ENCODE peak calls at places on chromosome 3, in nine cellular contexts. I is CD8-positive, alpha-beta T cell; W is astrocyte; B is mesendoderm; A is fibroblast of lung; Y is psoas muscle; H is HepG2; Z is naive thymus-derived CD4-positive, alpha-beta T cell; K is colonic mucosa. V is an unnamed sample. For H3K4me1 and H3K27me3, the result is how much of the 10 kb centered on the place peaks cover.

GRCh38 chr3:141015486-141015885 is 35.7 kb upstream of the SPSB4 start:
- DNase-seq in Y (no peak), B (no peak), H (no peak), W (peak), A (peak), Z (no peak), K (no peak), I (no peak), V (no peak)

GRCh38 chr3:97882975-97883598 is 61.3 kb downstream of the CRYBG3 start:
- DNase-seq in H (no peak), I (no peak), W (peak), K (no peak), B (no peak), Z (peak), A (peak), Y (no peak), V (peak)

GRCh38 chr3:185149591-185149990 is 3.3 kb downstream of the C3orf70 start:
- DNase-seq in B (no peak), I (no peak), A (no peak), H (no peak), K (no peak), Z (no peak), W (no peak), Y (no peak), V (no peak)

GRCh38 chr3:14514323-14514720 is 25.8 kb downstream of the GRIP2 start:
- DNase-seq in H (no peak), Y (no peak), W (no peak), A (no peak), Z (no peak), I (no peak), K (no peak), B (no peak), V (peak)

GRCh38 chr3:17033516-17034168 is 148.9 kb downstream of the PLCL2 start:
- DNase-seq in Z (no peak), A (peak), I (no peak), W (peak), H (no peak), Y (no peak), K (no peak), B (no peak), V (no peak)

GRCh38 chr3:166478356-166478755 is 641.1 kb upstream of the BCHE start:
- DNase-seq in K (no peak), W (no peak), Y (no peak), H (no peak), I (no peak), A (no peak), B (no peak), Z (no peak), V (peak)

GRCh38 chr3:18791752-18792151 is 356.6 kb upstream of the KCNH8 start:
- DNase-seq in H (no peak), W (no peak), A (no peak), K (no peak), B (no peak), Y (no peak), I (no peak), Z (no peak), V (no peak)

GRCh38 chr3:86800116-86800515 is 190.8 kb downstream of the VGLL3 start:
- DNase-seq in Z (no peak), K (no peak), W (no peak), A (no peak), I (no peak), Y (no peak), B (no peak), H (no peak), V (no peak)

GRCh38 chr3:14541646-14542045 is 1.5 kb upstream of the GRIP2 start:
- DNase-seq in K (no peak), I (no peak), A (no peak), H (no peak), Y (no peak), Z (no peak), B (no peak), W (no peak), V (no peak)

GRCh38 chr3:13718437-13718836 is 161.4 kb downstream of the WNT7A start:
- DNase-seq in A (no peak), W (no peak), Z (no peak), H (peak), I (no peak), K (peak), Y (no peak), B (no peak), V (no peak)

GRCh38 chr3:42712716-42713372 is 10.2 kb upstream of the HHATL start:
- DNase-seq in Z (no peak), B (no peak), K (no peak), I (peak), Y (no peak), W (no peak), H (no peak), A (no peak), V (no peak)

GRCh38 chr3:100957407-100958100 is 35.7 kb downstream of the ABI3BP start:
- DNase-seq in Z (no peak), Y (no peak), B (no peak), A (peak), W (peak), I (no peak), K (no peak), H (no peak), V (peak)

GRCh38 chr3:47850062-47850802 is 47.3 kb downstream of the DHX30 start:
- DNase-seq in A (no peak), K (no peak), Z (no peak), W (no peak), H (peak), Y (no peak), B (peak), I (no peak), V (no peak)

GRCh38 chr3:107240183-107241091 is 136.8 kb upstream of the CCDC54 start:
- DNase-seq in I (peak), H (peak), B (peak), Z (peak), Y (peak), K (peak), A (peak), W (peak), V (peak)

GRCh38 chr3:32303051-32303786 is 64.7 kb downstream of the CMTM8 start:
- DNase-seq in Y (no peak), I (no peak), Z (peak), K (no peak), A (no peak), B (no peak), H (no peak), W (no peak), V (no peak)

GRCh38 chr3:152474585-152474984 is 205.9 kb downstream of the MBNL1 start:
- DNase-seq in A (peak), W (peak), Z (no peak), I (no peak), K (no peak), H (peak), Y (no peak), B (peak), V (peak)

GRCh38 chr3:10019326-10019725 is 6.9 kb upstream of the FANCD2 start:
- DNase-seq in A (no peak), W (no peak), Y (no peak), I (no peak), K (no peak), Z (no peak), H (no peak), B (no peak), V (no peak)

GRCh38 chr3:41041457-41041856 is 157.8 kb upstream of the CTNNB1 start:
- DNase-seq in H (no peak), I (no peak), Z (no peak), K (no peak), B (no peak), W (no peak), A (no peak), Y (no peak), V (no peak)

GRCh38 chr3:18199757-18200156 is 225.4 kb downstream of the SATB1 start:
- DNase-seq in Y (no peak), H (no peak), B (no peak), Z (no peak), I (no peak), W (no peak), A (no peak), K (no peak), V (no peak)

GRCh38 chr3:28575748-28576589 is 227.3 kb upstream of the AZI2 start:
- DNase-seq in A (peak), Z (no peak), I (no peak), W (peak), K (no peak), H (no peak), Y (peak), B (peak), V (no peak)

GRCh38 chr3:24673596-24673995 is 178.9 kb upstream of the THRB start:
- DNase-seq in K (no peak), H (no peak), I (no peak), Y (no peak), Z (no peak), B (no peak), W (no peak), A (no peak), V (no peak)

GRCh38 chr3:129651316-129652202 is 45.1 kb upstream of the PLXND1 start:
- DNase-seq in Y (peak), I (no peak), Z (no peak), W (peak), H (no peak), K (no peak), B (peak), A (peak), V (peak)

GRCh38 chr3:31405515-31405914 is 127.2 kb upstream of the STT3B start:
- DNase-seq in B (peak), K (no peak), A (peak), I (no peak), Z (no peak), H (no peak), Y (no peak), W (peak), V (no peak)

GRCh38 chr3:122969585-122970453 is 57.7 kb downstream of the SEMA5B start:
- DNase-seq in I (no peak), Z (no peak), A (peak), Y (no peak), H (no peak), B (no peak), K (no peak), W (peak), V (peak)

GRCh38 chr3:45110185-45110833 is 35.9 kb downstream of the CDCP1 start:
- DNase-seq in W (no peak), Z (peak), B (no peak), I (peak), H (peak), Y (no peak), A (no peak), K (peak), V (no peak)

GRCh38 chr3:51373658-51374421 is 11.3 kb upstream of the MANF start:
- DNase-seq in W (no peak), Z (no peak), H (no peak), K (no peak), I (no peak), B (no peak), A (no peak), Y (no peak), V (no peak)

GRCh38 chr3:163368168-163368567 is 1710.1 kb downstream of the SI start:
- DNase-seq in K (no peak), I (no peak), A (peak), Z (no peak), Y (no peak), W (no peak), H (no peak), B (no peak), V (peak)

GRCh38 chr3:122942937-122943827 is 84.4 kb downstream of the SEMA5B start:
- DNase-seq in B (peak), A (peak), W (peak), I (no peak), K (peak), Z (no peak), H (peak), Y (peak), V (no peak)

GRCh38 chr3:156826144-156826895 is at the start of gene LEKR1:
- DNase-seq in K (peak), W (peak), B (peak), A (peak), Z (peak), I (peak), Y (peak), H (peak), V (peak)

GRCh38 chr3:196202516-196202970 is 8.7 kb downstream of the ZDHHC19 start:
- DNase-seq in Z (no peak), Y (peak), B (no peak), I (no peak), K (no peak), H (peak), W (peak), A (peak), V (no peak)

GRCh38 chr3:107172411-107172810 is 204.8 kb upstream of the CCDC54 start:
- DNase-seq in Y (no peak), W (no peak), H (no peak), A (no peak), B (no peak), K (no peak), Z (no peak), I (no peak), V (no peak)

GRCh38 chr3:64647825-64648224 is 40.0 kb downstream of the ADAMTS9 start:
- DNase-seq in Z (no peak), H (no peak), I (no peak), W (no peak), B (no peak), A (no peak), Y (no peak), K (no peak), V (no peak)

GRCh38 chr3:56590814-56591213 is 33.8 kb downstream of the CCDC66 start:
- DNase-seq in K (no peak), B (peak), W (peak), Z (no peak), H (no peak), Y (no peak), I (no peak), A (peak), V (peak)

GRCh38 chr3:45881031-45882022 is 5.0 kb upstream of the CCR9 start:
- DNase-seq in A (peak), Z (no peak), H (no peak), Y (no peak), W (peak), I (peak), B (peak), K (no peak), V (peak)

GRCh38 chr3:36219398-36219797 is 160.9 kb upstream of the STAC start:
- DNase-seq in W (peak), H (no peak), K (no peak), A (peak), B (no peak), Y (no peak), Z (no peak), I (no peak), V (peak)

GRCh38 chr3:8345396-8345795 is 156.2 kb upstream of the LMCD1 start:
- DNase-seq in A (no peak), I (no peak), B (peak), W (no peak), Y (no peak), Z (no peak), H (no peak), K (no peak), V (no peak)

GRCh38 chr3:184466413-184466960 is 86.6 kb downstream of the CHRD start:
- DNase-seq in Y (peak), A (peak), W (peak), I (no peak), K (peak), H (no peak), B (peak), Z (no peak), V (no peak)

GRCh38 chr3:181704421-181705066 is 7.2 kb upstream of the SOX2 start:
- DNase-seq in Z (no peak), B (no peak), H (no peak), A (no peak), W (no peak), Y (no peak), K (no peak), I (no peak), V (no peak)

DNA sequence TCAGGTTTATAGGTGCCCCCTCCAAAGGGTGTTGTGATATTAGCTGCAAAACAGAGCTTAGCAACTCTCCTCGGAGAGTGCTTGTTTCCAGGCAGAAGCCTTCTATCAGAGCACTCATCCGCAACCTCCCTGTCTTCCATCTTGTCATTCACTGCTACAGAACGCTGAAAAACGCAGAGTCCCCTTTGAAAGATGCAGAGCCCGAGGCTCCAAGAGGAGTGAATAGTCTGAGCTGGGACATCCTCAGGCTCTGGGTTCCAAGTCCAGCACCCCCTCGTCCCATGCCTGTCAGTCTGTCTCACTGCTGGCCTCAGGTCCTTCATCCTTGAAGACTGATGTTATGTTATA is 84.5 kb downstream of the CPN2 start:
- DNase-seq in A (no peak), I (no peak), K (peak), W (no peak), Y (no peak), Z (no peak), B (no peak), H (no peak), V (no peak)
- H3K4me1 ChIP-seq in A (under half), I (under half), K (under half), W (under half), Y (under half), Z (under half), B (under half), H (half or more), V (under half)

DNA sequence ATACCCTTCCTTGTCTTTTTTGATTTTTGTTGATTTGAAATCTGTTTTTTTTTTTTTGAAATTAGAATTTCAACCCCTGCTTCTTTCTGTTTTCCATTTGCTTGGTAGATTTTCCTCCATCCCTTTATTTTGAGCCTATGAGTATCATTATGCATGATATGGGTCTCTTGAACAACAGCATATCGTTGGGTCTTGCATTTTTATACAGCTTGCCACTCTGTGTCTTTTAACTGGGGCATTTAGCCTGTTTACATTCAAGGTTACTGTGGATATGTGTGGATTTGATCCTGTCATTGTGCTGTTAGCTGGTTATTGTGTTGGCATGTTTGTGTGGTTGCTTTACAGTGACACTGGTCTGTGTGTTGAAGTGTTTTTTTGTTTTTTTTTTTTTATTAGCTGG is 99.7 kb upstream of the P3H2 start:
- DNase-seq in I (no peak), H (no peak), A (no peak), Y (no peak), Z (no peak), B (no peak), K (no peak), W (no peak), V (no peak)
- H3K27ac ChIP-seq in I (no peak), H (no peak), A (no peak), Y (no peak), Z (no peak), B (no peak), K (no peak), W (no peak), V (no peak)

DNA sequence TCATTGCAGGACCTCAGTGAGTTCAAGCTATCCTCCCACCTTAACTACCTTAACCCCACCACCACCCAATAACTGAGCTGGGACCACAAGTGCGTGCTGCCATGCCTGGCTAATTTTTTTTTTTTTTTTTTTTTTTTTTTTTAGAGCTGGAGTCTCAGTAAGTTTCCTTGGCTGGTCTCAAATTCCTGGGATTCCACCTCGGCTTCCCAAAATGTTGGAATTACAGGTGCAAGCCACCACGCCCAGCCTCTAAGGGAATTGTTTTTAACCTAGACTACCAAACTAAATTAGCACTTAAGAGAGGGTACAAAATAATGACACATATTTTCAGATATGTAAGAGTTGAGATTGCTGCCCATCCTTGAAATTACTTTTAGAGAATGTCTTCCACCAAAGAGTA is 4.3 kb upstream of the TNIK start:
- DNase-seq in I (no peak), W (no peak), H (no peak), Y (no peak), K (no peak), A (no peak), Z (no peak), B (no peak), V (no peak)
- H3K27me3 ChIP-seq in I (under half), W (under half), H (under half), Y (under half), K (under half), A (under half), Z (under half), B (under half), V (under half)

DNA sequence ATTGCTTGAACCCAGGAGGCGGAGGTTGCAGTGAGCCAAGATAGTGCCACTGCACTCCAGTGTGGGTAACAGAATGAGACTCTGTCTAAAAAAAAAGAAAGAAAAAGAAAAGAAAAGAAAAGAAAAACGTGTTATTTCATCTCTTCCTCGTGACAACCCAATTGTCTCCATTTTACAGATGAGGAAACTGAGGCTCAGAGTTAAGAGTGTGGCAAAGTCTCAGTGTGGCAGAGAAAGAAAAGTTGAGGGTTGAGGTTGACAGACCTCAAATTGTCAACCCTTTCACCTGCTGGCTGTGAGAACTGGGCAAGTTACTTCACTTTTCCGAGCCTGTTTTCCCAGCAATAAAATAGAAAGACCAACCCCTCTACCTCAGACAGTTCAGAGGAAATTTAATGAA is 59.6 kb downstream of the TM4SF4 start:
- DNase-seq in H (no peak), B (no peak), A (no peak), Y (no peak), W (no peak), K (no peak), I (no peak), Z (no peak), V (no peak)
- H3K4me1 ChIP-seq in H (under half), B (under half), A (under half), Y (under half), W (under half), K (under half), I (under half), Z (under half), V (under half)

DNA sequence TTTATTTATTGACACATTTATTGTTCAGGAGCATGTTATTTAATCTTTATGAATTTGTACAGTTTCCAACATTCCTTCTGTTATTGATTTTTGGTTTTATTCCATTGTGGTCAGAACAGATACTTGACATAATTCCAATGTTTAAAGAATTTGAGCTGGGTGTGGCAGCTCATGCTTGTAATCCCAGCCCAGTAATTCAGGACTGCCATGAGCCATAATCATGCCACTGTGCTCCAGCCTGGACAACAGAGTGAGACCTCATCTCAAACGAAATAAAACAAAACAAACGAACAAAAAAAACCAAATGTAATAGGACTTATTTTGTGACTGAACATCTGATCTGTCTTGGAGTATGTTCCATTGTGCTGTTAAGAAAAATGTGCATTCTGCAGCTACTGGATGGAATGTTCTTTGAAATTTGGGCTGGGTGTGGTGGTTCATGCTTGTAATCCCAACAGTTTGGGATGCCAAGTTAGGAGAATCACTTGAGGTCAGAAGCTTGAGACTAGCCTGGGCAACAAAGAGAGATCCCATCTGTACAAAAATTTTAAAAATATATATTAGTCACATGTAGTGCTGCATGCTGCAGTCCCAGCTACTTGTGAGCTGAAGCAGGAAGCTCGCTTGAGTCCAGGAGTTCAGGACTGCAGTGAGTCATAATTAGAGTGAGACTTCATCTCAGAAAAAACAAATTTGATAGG is 62.7 kb upstream of the PLSCR4 start:
- DNase-seq in B (no peak), Y (no peak), Z (no peak), W (peak), I (no peak), K (no peak), A (peak), H (no peak), V (peak)
- H3K27ac ChIP-seq in B (no peak), Y (no peak), Z (no peak), W (peak), I (no peak), K (no peak), A (peak), H (no peak), V (no peak)